ENCODE peak calls at places on chromosomes 7 and 10, in five cellular contexts. F is adrenal gland, A is tibial nerve, J is colonic mucosa, O is sigmoid colon. U is an unnamed sample. For H3K4me1, the result is how much of the 10 kb centered on the place peaks cover.

GRCh38 chr10:123327450-123327849 is 173.2 kb downstream of the BUB3 start:
- DNase-seq in F (no peak), A (no peak), J (no peak), O (no peak), U (no peak)

GRCh38 chr7:71574153-71574894 is 442.4 kb downstream of the GALNT17 start:
- DNase-seq in F (no peak), A (no peak), J (no peak), O (no peak), U (no peak)

GRCh38 chr10:3095373-3096139 is 28.2 kb downstream of the PFKP start:
- DNase-seq in F (peak), A (no peak), J (peak), O (peak), U (no peak)

GRCh38 chr10:127971101-127971946 is 64.4 kb downstream of the PTPRE start:
- DNase-seq in F (no peak), A (no peak), J (no peak), O (no peak), U (no peak)

GRCh38 chr7:148862481-148862880 is 21.6 kb downstream of the EZH2 start:
- DNase-seq in F (no peak), A (no peak), J (no peak), O (no peak), U (no peak)

GRCh38 chr7:79361214-79361613 is 92.3 kb downstream of the MAGI2 start:
- DNase-seq in F (no peak), A (no peak), J (no peak), O (no peak), U (peak)

GRCh38 chr10:13893926-13894325 is 307.2 kb downstream of the PRPF18 start:
- DNase-seq in F (no peak), A (no peak), J (no peak), O (no peak), U (peak)

GRCh38 chr10:116538461-116538860 is 7.3 kb upstream of the PNLIP start:
- DNase-seq in F (no peak), A (no peak), J (no peak), O (no peak), U (peak)

GRCh38 chr10:77160679-77161078 is 476.9 kb downstream of the KCNMA1 start:
- DNase-seq in F (no peak), A (no peak), J (peak), O (no peak), U (no peak)

GRCh38 chr7:6294839-6295238 is 22.4 kb upstream of the CYTH3 start:
- DNase-seq in F (no peak), A (no peak), J (no peak), O (no peak), U (peak)

GRCh38 chr7:152189026-152189425 is 163.6 kb downstream of the GALNT11 start:
- DNase-seq in F (no peak), A (no peak), J (no peak), O (no peak), U (no peak)

GRCh38 chr10:93438796-93439253 is 43.3 kb downstream of the MYOF start:
- DNase-seq in F (peak), A (no peak), J (peak), O (no peak), U (no peak)

GRCh38 chr7:27174077-27175004 is at the start of gene HOXA10:
- DNase-seq in F (no peak), A (peak), J (peak), O (peak), U (peak)

GRCh38 chr10:80464557-80465466 is 10.7 kb downstream of the TSPAN14 start:
- DNase-seq in F (no peak), A (no peak), J (peak), O (no peak), U (peak)

GRCh38 chr10:91788527-91788926 is 9.7 kb upstream of the TNKS2 start:
- DNase-seq in F (no peak), A (no peak), J (no peak), O (no peak), U (no peak)

GRCh38 chr7:6497994-6498393 is 50.2 kb upstream of the DAGLB start:
- DNase-seq in F (no peak), A (no peak), J (no peak), O (no peak), U (no peak)

GRCh38 chr10:34024708-34025425 is 690.4 kb upstream of the NRP1 start:
- DNase-seq in F (no peak), A (no peak), J (peak), O (no peak), U (no peak)

GRCh38 chr10:90674927-90675326 is 182.9 kb downstream of the HTR7 start:
- DNase-seq in F (no peak), A (no peak), J (no peak), O (no peak), U (no peak)

GRCh38 chr7:83921798-83922607 is 272.6 kb downstream of the SEMA3A start:
- DNase-seq in F (no peak), A (no peak), J (no peak), O (no peak), U (peak)

GRCh38 chr7:122577449-122578003 is 121.4 kb downstream of the RNF133 start:
- DNase-seq in F (no peak), A (no peak), J (no peak), O (no peak), U (no peak)

GRCh38 chr7:131015131-131015954 is 281.3 kb upstream of the KLF14 start:
- DNase-seq in F (peak), A (no peak), J (no peak), O (no peak), U (no peak)

GRCh38 chr10:30858499-30858898 is 173.2 kb downstream of the ZNF438 start:
- DNase-seq in F (no peak), A (no peak), J (no peak), O (no peak), U (no peak)

GRCh38 chr10:120432209-120432608 is 24.8 kb upstream of the PLPP4 start:
- DNase-seq in F (no peak), A (no peak), J (no peak), O (no peak), U (no peak)

GRCh38 chr10:132044803-132045202 is 20.9 kb upstream of the JAKMIP3 start:
- DNase-seq in F (no peak), A (no peak), J (no peak), O (no peak), U (no peak)

GRCh38 chr10:103130910-103131309 is 62.2 kb downstream of the NT5C2 start:
- DNase-seq in F (no peak), A (no peak), J (no peak), O (no peak), U (no peak)

GRCh38 chr7:42746226-42746625 is 165.6 kb downstream of the C7orf25 start:
- DNase-seq in F (no peak), A (no peak), J (no peak), O (no peak), U (no peak)

GRCh38 chr10:21069929-21070363 is 172.8 kb upstream of the NEBL start:
- DNase-seq in F (no peak), A (no peak), J (no peak), O (no peak), U (no peak)

GRCh38 chr10:73065441-73065840 is 31.2 kb downstream of the P4HA1 start:
- DNase-seq in F (no peak), A (no peak), J (no peak), O (no peak), U (no peak)

GRCh38 chr7:149245244-149245643 is 5.8 kb downstream of the ZNF212 start:
- DNase-seq in F (no peak), A (no peak), J (no peak), O (no peak), U (no peak)

GRCh38 chr10:106971411-106971831 is 193.1 kb downstream of the SORCS1 start:
- DNase-seq in F (no peak), A (no peak), J (no peak), O (no peak), U (no peak)

GRCh38 chr7:151280388-151281019 is 32.0 kb upstream of the SMARCD3 start:
- DNase-seq in F (no peak), A (no peak), J (no peak), O (no peak), U (no peak)

GRCh38 chr7:129778770-129779601 is 167.5 kb downstream of the NRF1 start:
- DNase-seq in F (peak), A (no peak), J (peak), O (no peak), U (peak)

GRCh38 chr10:124040454-124040853 is 52.9 kb downstream of the CHST15 start:
- DNase-seq in F (peak), A (no peak), J (no peak), O (no peak), U (no peak)

GRCh38 chr10:3412646-3413045 is 240.1 kb upstream of the PITRM1 start:
- DNase-seq in F (no peak), A (no peak), J (no peak), O (no peak), U (no peak)

GRCh38 chr7:35359423-35359822 is 105.5 kb upstream of the TBX20 start:
- DNase-seq in F (no peak), A (no peak), J (no peak), O (no peak), U (no peak)

GRCh38 chr7:2602736-2603387 is 28.9 kb upstream of the TTYH3 start:
- DNase-seq in F (no peak), A (no peak), J (no peak), O (no peak), U (no peak)
- H3K4me1 ChIP-seq in F (under half), A (under half), J (under half), O (under half), U (under half)

GRCh38 chr7:108311446-108312168 is 144.6 kb downstream of the NRCAM start:
- DNase-seq in F (no peak), A (no peak), J (no peak), O (no peak), U (no peak)

GRCh38 chr7:108310351-108310750 is 145.9 kb downstream of the NRCAM start:
- DNase-seq in F (no peak), A (no peak), J (no peak), O (no peak), U (no peak)

GRCh38 chr7:108314049-108314448 is 142.2 kb downstream of the NRCAM start:
- DNase-seq in F (no peak), A (no peak), J (no peak), O (no peak), U (no peak)

GRCh38 chr7:108316708-108317107 is 139.5 kb downstream of the NRCAM start:
- DNase-seq in F (no peak), A (no peak), J (no peak), O (no peak), U (no peak)

GRCh38 chr7:108313086-108313485 is 143.2 kb downstream of the NRCAM start:
- DNase-seq in F (no peak), A (no peak), J (no peak), O (no peak), U (no peak)
- H3K27ac ChIP-seq in F (no peak), A (no peak), J (no peak), O (no peak), U (no peak)

GRCh38 chr10:88892223-88892967 is 12.3 kb downstream of the STAMBPL1 start:
- DNase-seq in F (no peak), A (no peak), J (no peak), O (no peak), U (no peak)

GRCh38 chr10:88896336-88897018 is 16.4 kb downstream of the STAMBPL1 start:
- DNase-seq in F (no peak), A (no peak), J (peak), O (no peak), U (no peak)

GRCh38 chr10:88893611-88894010 is 13.6 kb downstream of the STAMBPL1 start:
- DNase-seq in F (peak), A (no peak), J (no peak), O (peak), U (no peak)

GRCh38 chr10:88897019-88897853 is 17.2 kb downstream of the STAMBPL1 start:
- DNase-seq in F (peak), A (no peak), J (peak), O (no peak), U (no peak)

DNA sequence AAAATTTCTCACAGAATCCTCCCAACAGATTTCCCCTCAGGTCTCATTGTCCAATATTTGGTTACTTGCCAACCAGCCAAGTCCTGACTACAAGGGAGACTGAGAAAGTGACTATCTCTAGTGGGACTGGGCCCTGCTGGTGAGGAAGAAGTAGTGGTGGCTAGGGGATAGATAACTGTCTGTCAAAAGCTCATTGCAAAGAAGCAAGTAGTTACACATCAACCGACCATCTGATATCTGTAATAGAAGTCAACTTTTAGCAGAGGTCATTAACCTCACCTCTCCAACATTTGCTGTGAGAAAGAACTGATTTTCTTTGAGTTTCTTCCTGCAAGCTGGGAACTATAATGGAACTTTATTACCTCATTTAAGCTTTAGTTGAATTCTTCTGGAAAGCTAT is 15.2 kb downstream of the STAMBPL1 start:
- DNase-seq in F (no peak), A (no peak), J (no peak), O (no peak), U (no peak)
- H3K4me1 ChIP-seq in F (half or more), A (under half), J (under half), O (under half), U (under half)

DNA sequence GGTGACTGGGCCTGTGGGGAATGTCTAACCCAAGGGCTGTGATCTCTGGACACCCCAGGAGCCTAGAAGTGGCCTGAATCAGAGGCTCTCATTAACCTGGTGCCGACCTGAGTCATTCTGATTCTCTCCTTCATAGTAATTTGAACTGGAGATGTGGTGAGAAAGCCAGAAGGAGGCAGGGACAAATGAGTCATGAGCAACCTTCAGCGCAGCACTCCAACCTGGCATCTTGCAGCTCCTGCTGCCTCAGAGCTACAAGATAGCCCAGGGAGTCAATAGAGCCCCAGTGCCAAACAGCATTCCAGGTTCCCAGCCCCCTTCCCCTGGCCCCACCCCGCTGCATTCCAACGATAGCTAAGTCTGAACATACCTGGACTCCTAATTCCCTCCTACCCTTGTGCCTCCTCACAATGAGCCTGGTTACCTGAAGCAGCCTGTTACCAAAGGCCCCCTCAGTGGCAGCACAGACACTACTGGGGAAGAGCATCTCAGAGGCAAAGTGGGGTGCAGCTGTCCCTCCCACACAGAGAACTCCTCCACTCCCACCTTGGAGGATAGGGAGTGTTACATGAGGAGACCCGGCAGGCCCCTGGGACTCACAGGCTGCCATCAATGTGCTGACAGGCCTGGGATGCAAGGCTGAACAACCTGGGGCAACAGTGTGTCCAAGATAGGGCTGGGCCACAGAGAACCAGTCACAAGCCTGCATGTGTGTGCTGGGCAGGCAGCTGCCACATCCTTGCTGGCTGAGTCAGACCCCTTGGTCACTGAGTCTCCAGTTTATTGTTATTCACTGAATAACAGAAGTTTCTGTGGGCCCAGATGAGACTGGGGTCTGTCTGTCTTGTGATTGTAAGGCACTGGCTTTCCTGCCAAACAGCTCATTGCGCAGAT is 76.8 kb upstream of the LEP start:
- DNase-seq in F (peak), A (no peak), J (no peak), O (no peak), U (peak)
- H3K27ac ChIP-seq in F (no peak), A (no peak), J (no peak), O (no peak), U (no peak)

GRCh38 chr7:51210766-51211165 is 105.8 kb downstream of the COBL start:
- DNase-seq in F (no peak), A (no peak), J (no peak), O (no peak), U (no peak)
- H3K4me1 ChIP-seq in F (under half), A (under half), J (under half), O (under half), U (under half)

GRCh38 chr7:159121476-159121875 is 23.2 kb downstream of the VIPR2 start:
- DNase-seq in F (no peak), A (no peak), J (no peak), O (no peak), U (no peak)

GRCh38 chr7:159119851-159120539 is 24.7 kb downstream of the VIPR2 start:
- DNase-seq in F (no peak), A (no peak), J (no peak), O (no peak), U (no peak)

GRCh38 chr7:159120540-159120919 is 24.1 kb downstream of the VIPR2 start:
- DNase-seq in F (no peak), A (no peak), J (no peak), O (no peak), U (no peak)

GRCh38 chr7:159121068-159121467 is 23.6 kb downstream of the VIPR2 start:
- DNase-seq in F (no peak), A (no peak), J (no peak), O (no peak), U (no peak)

DNA sequence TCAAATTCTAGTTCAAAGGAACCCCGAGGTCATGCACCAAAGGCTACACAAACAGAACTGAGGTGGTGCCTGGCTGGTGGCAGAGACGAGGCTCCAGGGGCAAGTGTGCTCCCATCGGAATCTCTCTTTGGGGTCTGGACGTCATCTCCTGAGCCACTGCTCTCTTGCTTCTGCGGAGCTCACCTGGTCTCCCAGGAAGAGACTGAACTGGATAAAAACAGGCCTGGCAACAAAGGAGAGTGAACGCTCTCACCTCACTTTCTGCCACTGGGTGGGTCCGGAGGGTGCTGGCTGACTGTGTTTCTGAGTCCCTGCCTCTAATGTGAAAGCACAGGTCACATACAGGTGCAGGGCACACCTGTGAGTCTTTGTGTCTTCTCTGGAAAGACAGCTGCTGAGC is 22.4 kb downstream of the VIPR2 start:
- DNase-seq in F (no peak), A (no peak), J (no peak), O (no peak), U (no peak)
- H3K27ac ChIP-seq in F (no peak), A (no peak), J (no peak), O (no peak), U (no peak)

U was measured in SJCRH30.